ENCODE peak calls at places on chromosomes 13 and 19, in five cellular contexts. M is neural progenitor cell, G is activated B cell treated with CpG ODN at 0.5 μM for 24 hours, C is hepatocyte, T is cardiac muscle cell. N is an unnamed sample.

GRCh38 chr19:57648336-57649003 is 15.5 kb downstream of the ZNF211 start:
- DNase-seq in T (no peak), M (no peak), C (no peak), G (no peak), N (no peak)

GRCh38 chr19:41442473-41443360 is at the start of gene ERICH4:
- DNase-seq in M (no peak), T (no peak), C (no peak), G (peak), N (no peak)

GRCh38 chr19:54317108-54317964 is 4.4 kb upstream of the LILRA5 start:
- DNase-seq in M (no peak), C (no peak), T (no peak), G (no peak), N (no peak)

GRCh38 chr19:8113017-8113416 is 36.4 kb downstream of the FBN3 start:
- DNase-seq in M (no peak), G (no peak), C (peak), T (no peak), N (no peak)

GRCh38 chr19:31351212-31352193 is 2.3 kb upstream of the TSHZ3 start:
- DNase-seq in G (no peak), C (peak), M (peak), T (peak), N (peak)

GRCh38 chr13:46172531-46172991 is 9.4 kb downstream of the LCP1 start:
- DNase-seq in M (no peak), G (no peak), T (no peak), C (no peak), N (no peak)

GRCh38 chr19:47542030-47542475 is 27.2 kb upstream of the NAPA start:
- DNase-seq in G (no peak), T (peak), M (no peak), C (peak), N (no peak)

GRCh38 chr19:39052243-39052746 is 19.9 kb upstream of the FBXO27 start:
- DNase-seq in C (peak), T (peak), G (peak), M (peak), N (peak)

GRCh38 chr19:2167896-2168618 is 4.3 kb downstream of the DOT1L start:
- DNase-seq in C (no peak), T (peak), G (peak), M (no peak), N (no peak)

GRCh38 chr19:56314018-56314583 is 538 bp downstream of the ZSCAN5A start:
- DNase-seq in C (peak), M (no peak), G (no peak), T (no peak), N (no peak)

GRCh38 chr13:27008733-27009132 is 162.9 kb downstream of the USP12 start:
- DNase-seq in C (no peak), M (no peak), G (no peak), T (no peak), N (no peak)

GRCh38 chr13:23656637-23657036 is 86.4 kb downstream of the TNFRSF19 start:
- DNase-seq in T (no peak), C (no peak), G (no peak), M (no peak), N (no peak)

GRCh38 chr13:83007226-83007625 is 875.0 kb downstream of the SLITRK1 start:
- DNase-seq in C (no peak), T (no peak), M (no peak), G (no peak), N (no peak)

GRCh38 chr19:43625918-43626579 is 6.6 kb upstream of the ZNF428 start:
- DNase-seq in M (peak), C (no peak), G (no peak), T (peak), N (peak)

GRCh38 chr13:27425918-27426630 is 1.7 kb downstream of the GTF3A start:
- DNase-seq in T (peak), G (peak), C (peak), M (peak), N (peak)

GRCh38 chr19:13401388-13401787 is 104.9 kb downstream of the CACNA1A start:
- DNase-seq in T (no peak), G (no peak), C (no peak), M (no peak), N (no peak)

GRCh38 chr13:23688336-23688735 is 118.1 kb downstream of the TNFRSF19 start:
- DNase-seq in C (no peak), G (no peak), T (no peak), M (no peak), N (no peak)

GRCh38 chr13:93848247-93848646 is 621.6 kb downstream of the GPC6 start:
- DNase-seq in C (no peak), G (no peak), M (no peak), T (no peak), N (no peak)
- TF ChIP-seq CTCF in C (no peak), G (no peak), M (no peak), T (no peak), N (no peak)

GRCh38 chr19:33374406-33374703 is 846 bp downstream of the CEBPG start:
- DNase-seq in T (peak), M (peak), G (no peak), C (no peak), N (no peak)
- TF ChIP-seq CTCF in T (no peak), M (no peak), G (no peak), C (peak), N (no peak)

GRCh38 chr13:30898721-30899188 is 7.3 kb upstream of the MEDAG start:
- DNase-seq in M (no peak), C (peak), T (no peak), G (no peak), N (no peak)
- TF ChIP-seq CTCF in M (no peak), C (peak), T (no peak), G (no peak), N (no peak)

DNA sequence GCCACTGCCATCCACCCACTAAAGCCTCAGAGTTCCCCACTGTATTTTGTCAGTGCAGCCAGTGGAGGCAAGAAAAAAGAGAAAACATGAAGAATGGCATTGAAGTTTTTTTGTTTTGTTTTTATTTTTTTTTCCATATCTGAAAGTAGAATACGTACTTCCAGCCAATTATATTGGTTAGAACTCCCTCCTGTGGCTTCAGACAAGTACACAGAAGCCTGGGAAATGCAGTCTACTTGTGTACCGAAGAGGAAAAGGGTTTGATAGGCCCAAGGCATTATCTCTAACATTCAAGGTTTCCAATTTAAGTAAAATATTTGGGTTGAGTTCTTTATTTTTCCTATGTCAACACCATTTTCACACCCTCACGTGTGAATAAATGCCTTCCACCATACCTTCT is 696.2 kb upstream of the GPC6 start:
- DNase-seq in C (peak), M (peak), T (no peak), G (no peak), N (no peak)
- TF ChIP-seq CTCF in C (peak), M (peak), T (peak), G (no peak), N (no peak)

DNA sequence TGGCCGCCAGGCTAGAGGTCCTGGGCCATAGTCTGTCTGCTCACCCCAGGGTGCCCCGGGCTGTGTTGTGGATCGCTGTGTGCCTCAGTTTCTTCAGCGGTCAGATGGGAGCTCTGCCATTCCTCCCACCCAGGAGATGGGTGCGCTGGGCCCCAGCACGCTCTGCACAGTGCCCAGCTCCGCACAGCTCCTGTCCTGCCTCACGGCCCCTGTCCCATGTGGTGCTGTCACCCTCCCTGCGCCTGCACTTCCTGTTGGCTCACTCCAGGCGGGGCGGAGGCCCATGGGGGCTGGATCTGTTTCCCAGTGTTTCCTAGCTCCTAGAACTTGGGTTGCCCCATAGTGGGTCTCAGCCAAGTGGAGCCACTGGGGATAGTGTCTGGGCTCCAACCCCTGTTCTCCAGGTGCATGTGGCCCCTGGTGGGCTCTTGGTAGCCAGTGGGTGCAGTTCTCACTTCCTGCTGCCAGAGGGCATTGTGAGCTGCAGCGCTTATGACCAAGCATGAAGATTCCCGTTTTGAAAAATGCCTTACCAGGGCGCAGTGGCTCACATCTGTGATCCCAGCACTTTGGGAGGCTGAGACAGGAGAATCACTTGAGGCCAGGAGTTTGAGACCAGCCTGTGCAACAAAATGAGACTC is 69.8 kb downstream of the KDM4B start:
- DNase-seq in C (no peak), T (no peak), M (peak), G (no peak), N (no peak)
- TF ChIP-seq CTCF in C (peak), T (peak), M (peak), G (no peak), N (peak)

GRCh38 chr19:17292301-17293074 is 10.7 kb downstream of the ABHD8 start:
- DNase-seq in T (peak), G (peak), M (peak), C (peak), N (peak)

GRCh38 chr19:17296278-17296677 is 6.9 kb downstream of the ABHD8 start:
- DNase-seq in M (no peak), G (no peak), C (no peak), T (no peak), N (no peak)

GRCh38 chr19:17293605-17294004 is 9.6 kb downstream of the ABHD8 start:
- DNase-seq in C (no peak), T (no peak), M (no peak), G (no peak), N (no peak)

GRCh38 chr19:17296976-17297375 is 6.2 kb downstream of the ABHD8 start:
- DNase-seq in T (no peak), C (no peak), M (no peak), G (no peak), N (no peak)

DNA sequence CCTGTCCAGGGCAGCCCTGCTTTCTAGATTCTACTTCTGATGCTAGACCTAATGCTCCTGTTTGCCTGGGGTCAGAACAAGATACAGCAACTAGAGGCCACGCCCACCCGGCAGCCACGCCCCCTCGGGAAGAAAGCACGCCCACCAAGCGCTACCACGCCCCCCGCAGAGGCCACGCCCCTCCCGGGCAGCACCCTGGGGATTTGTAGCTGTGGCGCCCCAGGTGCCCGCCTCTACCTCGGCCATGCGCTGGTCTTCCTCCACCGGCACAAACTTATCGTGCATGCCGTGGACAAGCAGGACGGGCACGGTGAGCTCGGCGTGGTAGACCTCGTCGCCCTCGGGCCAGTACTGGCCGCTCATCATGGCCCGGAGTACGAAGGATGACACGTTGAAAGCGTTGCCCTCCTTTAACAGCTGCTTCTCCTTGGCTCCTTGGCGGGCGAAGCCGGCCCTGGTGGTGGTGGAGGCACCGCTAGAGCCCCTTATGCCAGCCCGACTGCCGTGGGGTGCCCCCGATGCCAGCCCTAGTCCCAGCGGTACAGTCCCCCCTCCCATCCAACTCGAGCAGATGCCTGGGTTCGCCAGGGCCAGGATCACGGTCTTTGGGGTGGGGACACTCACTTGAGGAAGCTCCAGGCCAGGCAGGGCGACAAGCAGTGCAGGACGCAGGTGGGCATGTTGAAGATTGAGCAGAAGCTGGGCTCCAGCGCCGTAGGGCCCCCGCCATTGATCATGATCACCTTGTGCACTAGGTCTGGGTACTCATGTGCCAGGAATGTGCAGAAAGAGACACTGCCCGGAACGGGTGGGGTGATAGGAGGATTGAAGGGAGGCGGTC is 9.0 kb downstream of the ABHD8 start:
- DNase-seq in G (peak), T (peak), C (no peak), M (peak), N (peak)
- TF ChIP-seq CTCF in G (no peak), T (no peak), C (no peak), M (no peak), N (no peak)

DNA sequence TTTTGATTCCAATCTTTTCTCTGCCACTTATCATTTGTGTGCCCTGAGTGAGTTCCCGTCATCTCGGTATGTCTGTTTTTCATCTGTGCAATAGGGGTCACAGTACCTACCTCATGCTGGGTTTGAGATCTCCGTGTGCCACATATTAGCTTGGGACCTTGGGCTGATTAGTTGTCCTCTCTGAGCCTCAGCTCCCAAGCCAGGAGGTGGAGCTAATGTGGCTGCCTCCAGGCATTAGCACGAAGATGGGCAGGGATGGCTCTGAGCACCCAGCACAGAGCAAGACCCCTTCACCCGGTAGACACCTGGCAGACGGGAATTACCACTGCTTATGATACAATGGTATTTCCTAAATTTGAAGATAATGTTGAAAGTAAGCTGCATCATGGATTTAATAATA is 35.8 kb upstream of the XPO4 start:
- DNase-seq in G (no peak), C (no peak), M (no peak), T (no peak), N (no peak)
- TF ChIP-seq CTCF in G (no peak), C (no peak), M (no peak), T (no peak), N (no peak)

GRCh38 chr13:31221057-31221456 is 21.3 kb downstream of the B3GLCT start:
- DNase-seq in T (no peak), M (no peak), C (no peak), G (no peak), N (no peak)
- TF ChIP-seq CTCF in T (no peak), M (no peak), C (no peak), G (no peak), N (no peak)

GRCh38 chr19:21694171-21694906 is 73.0 kb downstream of the ZNF100 start:
- DNase-seq in C (no peak), T (no peak), M (no peak), G (no peak), N (no peak)

GRCh38 chr19:21691656-21692055 is 75.7 kb downstream of the ZNF100 start:
- DNase-seq in T (peak), C (no peak), G (no peak), M (no peak), N (no peak)

GRCh38 chr19:21693399-21693798 is 74.0 kb downstream of the ZNF100 start:
- DNase-seq in T (no peak), G (no peak), C (no peak), M (no peak), N (no peak)

GRCh38 chr19:21688464-21688863 is 78.9 kb downstream of the ZNF100 start:
- DNase-seq in T (no peak), M (no peak), C (no peak), G (no peak), N (no peak)
- TF ChIP-seq CTCF in T (no peak), M (no peak), C (no peak), G (no peak), N (no peak)